ENCODE peak calls at places on chromosomes 2 and 18, in ten cellular contexts. R, W, G, C, U, I, A, V, B and H are unnamed samples. For H3K4me1, the result is how much of the 10 kb centered on the place peaks cover.

GRCh38 chr18:39786477-39786876 is 2168.6 kb upstream of the PIK3C3 start:
- DNase-seq in R (no peak), W (no peak), G (no peak), C (no peak), U (no peak), I (no peak), A (no peak), V (no peak), B (no peak), H (no peak)

GRCh38 chr18:70151554-70152130 is 53.8 kb downstream of the RTTN start:
- DNase-seq in R (no peak), W (no peak), G (no peak), C (no peak), U (no peak), I (no peak), A (no peak), V (no peak), B (no peak), H (no peak)

GRCh38 chr18:48186084-48186798 is 222.9 kb downstream of the ZBTB7C start:
- DNase-seq in R (peak), W (no peak), G (no peak), C (no peak), U (no peak), I (no peak), A (no peak), V (no peak), B (no peak), H (no peak)

GRCh38 chr2:10297950-10298349 is 4.8 kb upstream of the HPCAL1 start:
- DNase-seq in R (peak), W (no peak), G (peak), C (peak), U (peak), I (peak), A (no peak), V (peak), B (peak), H (peak)

GRCh38 chr2:22124003-22124402 is 1000.2 kb downstream of the TDRD15 start:
- DNase-seq in R (no peak), W (no peak), G (no peak), C (no peak), U (no peak), I (no peak), A (no peak), V (no peak), B (no peak), H (no peak)

GRCh38 chr2:185044323-185044874 is 446.1 kb downstream of the ZNF804A start:
- DNase-seq in R (no peak), W (no peak), G (no peak), C (no peak), U (no peak), I (no peak), A (no peak), V (no peak), B (no peak), H (no peak)

GRCh38 chr18:61580061-61580460 is 246.8 kb downstream of the CDH20 start:
- DNase-seq in R (no peak), W (no peak), G (no peak), C (no peak), U (no peak), I (no peak), A (no peak), V (no peak), B (no peak), H (no peak)

GRCh38 chr2:143150287-143150686 is 21.1 kb downstream of the ARHGAP15 start:
- DNase-seq in R (no peak), W (no peak), G (no peak), C (no peak), U (no peak), I (no peak), A (no peak), V (no peak), B (no peak), H (no peak)

GRCh38 chr18:11176416-11176815 is 27.0 kb upstream of the PIEZO2 start:
- DNase-seq in R (no peak), W (no peak), G (no peak), C (no peak), U (no peak), I (no peak), A (no peak), V (no peak), B (peak), H (no peak)

GRCh38 chr2:121527009-121527682 is 3.5 kb upstream of the RNU4ATAC start:
- DNase-seq in R (no peak), W (no peak), G (no peak), C (no peak), U (no peak), I (no peak), A (no peak), V (no peak), B (peak), H (no peak)

GRCh38 chr2:10519067-10519740 is 71.1 kb upstream of the ODC1 start:
- DNase-seq in R (no peak), W (no peak), G (no peak), C (no peak), U (peak), I (peak), A (no peak), V (peak), B (no peak), H (no peak)

GRCh38 chr2:11850082-11850481 is 103.7 kb downstream of the LPIN1 start:
- DNase-seq in R (no peak), W (no peak), G (no peak), C (no peak), U (no peak), I (no peak), A (no peak), V (no peak), B (no peak), H (no peak)

GRCh38 chr2:79083846-79084376 is 3.9 kb downstream of the REG1B start:
- DNase-seq in R (no peak), W (no peak), G (no peak), C (no peak), U (no peak), I (no peak), A (no peak), V (no peak), B (no peak), H (no peak)

GRCh38 chr2:120977582-120978358 is 242.1 kb downstream of the GLI2 start:
- DNase-seq in R (no peak), W (no peak), G (no peak), C (no peak), U (peak), I (no peak), A (no peak), V (no peak), B (no peak), H (no peak)

GRCh38 chr18:34153711-34154110 is 71.0 kb downstream of the NOL4 start:
- DNase-seq in R (no peak), W (no peak), G (no peak), C (no peak), U (no peak), I (no peak), A (no peak), V (no peak), B (peak), H (no peak)

GRCh38 chr2:6982934-6983589 is 65.8 kb downstream of the RNF144A start:
- DNase-seq in R (no peak), W (no peak), G (no peak), C (no peak), U (no peak), I (no peak), A (no peak), V (no peak), B (no peak), H (no peak)

GRCh38 chr2:42622943-42623676 is 54.7 kb downstream of the MTA3 start:
- DNase-seq in R (no peak), W (peak), G (no peak), C (no peak), U (no peak), I (no peak), A (no peak), V (no peak), B (no peak), H (no peak)

GRCh38 chr2:675460-675859 is 1.7 kb downstream of the TMEM18 start:
- DNase-seq in R (no peak), W (no peak), G (no peak), C (no peak), U (no peak), I (no peak), A (no peak), V (no peak), B (peak), H (no peak)

GRCh38 chr2:188600536-188601210 is 309.0 kb downstream of the GULP1 start:
- DNase-seq in R (no peak), W (no peak), G (no peak), C (no peak), U (no peak), I (no peak), A (no peak), V (no peak), B (peak), H (no peak)

GRCh38 chr2:97728091-97728596 is 14.8 kb downstream of the ZAP70 start:
- DNase-seq in R (peak), W (no peak), G (no peak), C (no peak), U (no peak), I (peak), A (no peak), V (peak), B (no peak), H (peak)

GRCh38 chr18:44627245-44627644 is 53.4 kb upstream of the SETBP1 start:
- DNase-seq in R (no peak), W (no peak), G (no peak), C (no peak), U (no peak), I (no peak), A (no peak), V (no peak), B (peak), H (no peak)

GRCh38 chr2:230664128-230664527 is 48.5 kb upstream of the CAB39 start:
- DNase-seq in R (peak), W (no peak), G (no peak), C (no peak), U (no peak), I (peak), A (no peak), V (no peak), B (peak), H (no peak)

GRCh38 chr2:129799036-129799958 is 180.2 kb upstream of the RAB6C start:
- DNase-seq in R (no peak), W (no peak), G (no peak), C (no peak), U (no peak), I (no peak), A (no peak), V (no peak), B (no peak), H (no peak)

GRCh38 chr2:174153757-174154680 is 94.3 kb downstream of the OLA1 start:
- DNase-seq in R (no peak), W (no peak), G (no peak), C (no peak), U (no peak), I (no peak), A (no peak), V (no peak), B (peak), H (no peak)

GRCh38 chr2:180905002-180905401 is 75.4 kb upstream of the UBE2E3 start:
- DNase-seq in R (no peak), W (peak), G (no peak), C (no peak), U (no peak), I (no peak), A (no peak), V (no peak), B (peak), H (no peak)

GRCh38 chr18:61579581-61579980 is 246.4 kb downstream of the CDH20 start:
- DNase-seq in R (no peak), W (no peak), G (no peak), C (no peak), U (no peak), I (no peak), A (no peak), V (no peak), B (no peak), H (no peak)

GRCh38 chr2:217286833-217287232 is 427.0 kb upstream of the TNP1 start:
- DNase-seq in R (no peak), W (no peak), G (no peak), C (no peak), U (no peak), I (no peak), A (no peak), V (no peak), B (peak), H (no peak)

GRCh38 chr2:239293450-239294430 is 107.1 kb downstream of the HDAC4 start:
- DNase-seq in R (no peak), W (no peak), G (peak), C (no peak), U (peak), I (no peak), A (no peak), V (peak), B (no peak), H (no peak)
- H3K4me1 ChIP-seq in R (under half), W (under half), G (half or more), C (under half), U (under half), I (under half), A (under half), V (half or more), B (under half), H (half or more)

GRCh38 chr18:24187689-24188088 is 48.8 kb downstream of the CABYR start:
- DNase-seq in R (no peak), W (no peak), G (no peak), C (no peak), U (no peak), I (no peak), A (no peak), V (no peak), B (no peak), H (no peak)
- H3K27ac ChIP-seq in R (no peak), W (no peak), G (no peak), C (no peak), U (no peak), I (no peak), A (no peak), V (no peak), B (no peak), H (no peak)

DNA sequence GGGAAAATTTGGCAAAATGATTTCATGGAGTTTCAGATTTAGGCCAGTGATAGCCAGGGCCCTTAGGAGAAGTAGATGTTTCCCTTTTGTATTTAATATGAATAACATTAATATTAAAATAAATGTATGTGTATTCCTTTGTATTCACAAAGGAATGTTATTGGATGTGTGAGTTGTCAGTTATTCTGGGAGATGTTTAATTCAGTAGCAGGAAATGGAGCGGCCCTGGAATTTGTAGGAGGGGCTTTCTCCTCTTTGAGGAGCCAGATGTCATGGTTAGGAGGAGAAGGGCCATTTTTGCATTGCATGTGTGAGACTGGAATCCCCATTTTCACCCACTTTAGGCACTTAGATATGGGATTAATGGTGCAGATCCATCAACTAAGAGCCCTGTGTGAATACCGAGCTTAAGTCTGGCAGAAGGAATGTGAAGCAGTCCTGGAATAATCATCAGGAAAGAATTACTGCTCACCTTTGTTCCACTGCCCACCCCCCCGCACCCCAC is 439.2 kb downstream of the PARD3B start:
- DNase-seq in R (no peak), W (no peak), G (no peak), C (no peak), U (no peak), I (no peak), A (no peak), V (no peak), B (peak), H (no peak)
- H3K4me1 ChIP-seq in R (under half), W (under half), G (under half), C (under half), U (under half), I (under half), A (under half), V (under half), B (under half), H (under half)

DNA sequence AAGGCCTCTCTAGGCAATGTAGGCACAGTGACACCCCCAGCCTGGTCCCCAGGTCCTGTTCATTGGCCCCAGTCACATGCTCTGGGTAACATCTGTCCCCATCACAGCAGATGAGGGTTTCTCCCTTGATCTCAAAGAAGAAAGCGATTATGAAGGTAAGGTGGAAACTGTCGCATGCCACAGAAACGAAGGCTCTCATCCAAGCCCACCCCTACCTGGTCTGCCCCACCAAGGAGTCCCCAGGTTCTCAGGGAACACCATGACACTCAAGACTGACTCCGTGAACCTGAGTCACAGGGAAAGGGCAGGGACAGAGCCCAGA is 4.7 kb downstream of the HS6ST1 start:
- DNase-seq in R (no peak), W (no peak), G (no peak), C (no peak), U (no peak), I (no peak), A (no peak), V (no peak), B (no peak), H (no peak)
- H3K27ac ChIP-seq in R (no peak), W (no peak), G (no peak), C (no peak), U (no peak), I (no peak), A (no peak), V (no peak), B (peak), H (no peak)

DNA sequence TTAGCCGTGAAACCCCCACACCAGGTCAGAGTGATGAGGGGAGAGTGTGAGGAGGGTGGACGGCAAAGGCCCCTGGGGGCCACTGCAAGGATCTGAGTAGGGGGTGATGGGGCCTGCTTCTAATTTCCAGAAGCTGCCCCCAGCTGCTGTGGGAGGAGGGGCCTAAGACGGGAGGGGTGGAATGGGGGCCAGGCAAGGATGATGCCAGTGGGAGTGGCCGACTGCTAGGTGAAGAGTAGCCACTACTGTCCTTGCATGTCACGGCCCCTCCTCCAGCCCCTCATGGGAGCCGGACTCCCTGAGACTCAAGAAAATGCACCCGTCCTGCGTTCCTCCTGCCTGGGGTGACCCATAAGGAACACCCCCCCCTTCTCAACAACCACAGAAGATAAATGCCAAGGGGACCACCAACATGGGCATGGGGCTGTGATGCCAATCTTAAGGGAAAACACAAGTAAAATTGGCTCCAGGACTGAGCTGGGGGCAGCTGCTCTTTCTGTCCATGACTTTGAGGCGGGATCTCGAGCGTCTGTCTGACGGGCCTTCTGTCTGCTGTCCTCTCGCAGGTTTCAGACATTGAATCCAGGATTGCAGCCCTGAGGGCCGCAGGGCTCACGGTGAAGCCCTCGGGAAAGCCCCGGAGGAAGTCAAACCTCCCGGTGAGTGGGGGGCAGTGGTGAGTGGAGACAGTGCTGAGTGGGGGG is 24.2 kb upstream of the PRLH start:
- DNase-seq in R (no peak), W (no peak), G (no peak), C (no peak), U (no peak), I (no peak), A (no peak), V (no peak), B (no peak), H (no peak)
- H3K4me1 ChIP-seq in R (under half), W (under half), G (under half), C (under half), U (under half), I (under half), A (under half), V (under half), B (under half), H (under half)

DNA sequence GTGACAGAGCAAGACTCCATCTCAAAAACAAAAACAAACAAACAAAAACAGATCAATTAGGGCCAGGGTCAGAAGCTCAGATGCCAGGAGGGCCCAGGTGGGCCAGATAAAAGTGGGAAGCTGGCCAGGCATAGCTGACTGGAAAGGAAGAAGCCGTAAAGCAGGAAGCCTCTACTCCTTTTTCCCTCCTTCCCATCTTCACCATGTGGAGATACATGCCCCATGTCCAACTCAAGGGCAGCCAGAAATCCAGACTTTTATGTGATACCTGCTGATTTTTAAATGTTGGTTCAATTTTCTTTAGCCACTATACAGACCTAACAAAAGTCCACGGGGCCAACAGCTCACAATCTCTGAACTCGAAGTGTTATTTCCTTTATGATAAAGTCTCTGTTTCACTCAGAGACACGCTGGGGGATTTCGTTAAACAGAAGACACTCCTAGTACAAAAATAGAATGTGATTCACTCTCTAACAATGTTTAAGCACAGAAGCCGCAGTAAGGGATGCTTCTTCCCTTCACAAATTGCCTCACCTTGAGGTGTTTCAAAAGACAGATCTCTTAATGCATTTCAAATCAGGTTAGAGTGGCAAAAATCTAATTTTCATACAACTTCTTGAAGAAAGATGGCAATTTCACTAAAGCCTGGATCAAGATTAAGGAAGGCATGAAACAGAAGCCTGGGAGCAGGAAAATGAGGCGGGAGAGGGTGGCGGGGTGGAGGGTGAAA is 14.0 kb downstream of the TMEM247 start:
- DNase-seq in R (no peak), W (no peak), G (no peak), C (no peak), U (no peak), I (no peak), A (no peak), V (no peak), B (peak), H (no peak)
- H3K27ac ChIP-seq in R (peak), W (no peak), G (no peak), C (no peak), U (no peak), I (no peak), A (no peak), V (no peak), B (peak), H (no peak)

DNA sequence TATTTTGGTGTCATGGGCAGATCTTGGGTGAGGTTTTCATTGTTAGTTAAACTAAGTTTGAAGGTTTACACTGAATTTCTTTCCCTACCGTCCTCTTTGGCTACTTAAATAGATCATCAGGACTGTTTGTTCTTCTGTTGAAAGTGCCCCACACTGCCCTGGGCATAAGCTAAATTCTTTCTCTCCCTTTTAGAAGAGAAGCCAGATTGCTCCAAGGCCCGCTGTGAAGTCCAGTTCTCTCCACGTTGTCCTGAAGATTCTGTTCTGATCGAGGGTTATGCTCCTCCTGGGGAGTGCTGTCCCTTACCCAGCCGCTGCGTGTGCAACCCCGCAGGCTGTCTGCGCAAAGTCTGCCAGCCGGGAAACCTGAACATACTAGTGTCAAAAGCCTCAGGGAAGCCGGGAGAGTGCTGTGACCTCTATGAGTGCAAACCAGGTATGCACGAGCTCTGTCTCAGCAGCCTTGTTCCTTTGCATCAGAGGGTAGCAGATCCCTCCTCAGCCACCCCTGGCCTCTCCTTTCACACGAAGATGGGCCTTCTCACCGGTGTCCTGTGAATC is 85.6 kb downstream of the CRIM1 start:
- DNase-seq in R (no peak), W (no peak), G (no peak), C (no peak), U (no peak), I (no peak), A (no peak), V (no peak), B (no peak), H (no peak)
- H3K4me1 ChIP-seq in R (under half), W (under half), G (under half), C (under half), U (under half), I (under half), A (half or more), V (half or more), B (under half), H (under half)

GRCh38 chr2:66897181-66897580 is 462.3 kb downstream of the MEIS1 start:
- DNase-seq in R (no peak), W (no peak), G (no peak), C (no peak), U (no peak), I (no peak), A (no peak), V (peak), B (peak), H (no peak)
- H3K27ac ChIP-seq in R (no peak), W (no peak), G (no peak), C (no peak), U (no peak), I (peak), A (no peak), V (peak), B (peak), H (no peak)